ENCODE peak calls at places on chromosome 19, in six cellular contexts. One of them, this sample, is unnamed.

GRCh38 chr19:29855771-29856510 is 44.1 kb downstream of the CCNE1 start:
- DNase-seq in nucleus accumbens: no peak
- DNase-seq in GM23338: no peak
- DNase-seq in brain microvascular endothelial cell: no peak
- DNase-seq in G401: peak; percentile 82
- DNase-seq in fibroblast of mammary gland: no peak
- DNase-seq in this sample: no peak

GRCh38 chr19:49149652-49150105 is 5.5 kb downstream of the HRC start:
- DNase-seq in G401: peak; percentile 82
- DNase-seq in fibroblast of mammary gland: peak; percentile 84
- DNase-seq in brain microvascular endothelial cell: peak; percentile 71
- DNase-seq in GM23338: peak; percentile 93
- DNase-seq in nucleus accumbens: no peak
- DNase-seq in this sample: no peak

GRCh38 chr19:1266818-1267440 is 2.2 kb upstream of the CIRBP start:
- DNase-seq in GM23338: peak; percentile 73
- DNase-seq in brain microvascular endothelial cell: no peak
- DNase-seq in G401: peak; percentile 68
- DNase-seq in nucleus accumbens: no peak
- DNase-seq in fibroblast of mammary gland: no peak
- DNase-seq in this sample: no peak

GRCh38 chr19:9914315-9915207 is 21.8 kb downstream of the OLFM2 start:
- DNase-seq in G401: peak; percentile 61
- DNase-seq in brain microvascular endothelial cell: peak; percentile 72
- DNase-seq in fibroblast of mammary gland: peak; percentile 67
- DNase-seq in GM23338: peak; percentile 92
- DNase-seq in nucleus accumbens: no peak
- DNase-seq in this sample: no peak

GRCh38 chr19:41302624-41303351 is 7.2 kb upstream of the CCDC97 start:
- DNase-seq in fibroblast of mammary gland: no peak
- DNase-seq in GM23338: no peak
- DNase-seq in brain microvascular endothelial cell: no peak
- DNase-seq in G401: no peak
- DNase-seq in nucleus accumbens: no peak
- DNase-seq in this sample: no peak

GRCh38 chr19:16325671-16326400 is 1.2 kb downstream of the KLF2 start:
- DNase-seq in nucleus accumbens: no peak
- DNase-seq in GM23338: peak; percentile 93
- DNase-seq in G401: no peak
- DNase-seq in fibroblast of mammary gland: no peak
- DNase-seq in brain microvascular endothelial cell: no peak
- DNase-seq in this sample: no peak

GRCh38 chr19:34263745-34264237 is 9.4 kb downstream of the GARRE1 start:
- DNase-seq in brain microvascular endothelial cell: no peak
- DNase-seq in GM23338: no peak
- DNase-seq in nucleus accumbens: no peak
- DNase-seq in G401: no peak
- DNase-seq in fibroblast of mammary gland: no peak
- DNase-seq in this sample: no peak

GRCh38 chr19:55116232-55117062 is 990 bp downstream of the PPP1R12C start:
- DNase-seq in fibroblast of mammary gland: peak; percentile 63
- DNase-seq in GM23338: peak; percentile 63
- DNase-seq in brain microvascular endothelial cell: peak; percentile 56
- DNase-seq in G401: peak; percentile 78
- DNase-seq in nucleus accumbens: no peak
- DNase-seq in this sample: no peak

GRCh38 chr19:16861875-16862274 is 26.9 kb upstream of the F2RL3 start:
- DNase-seq in GM23338: no peak
- DNase-seq in nucleus accumbens: no peak
- DNase-seq in G401: peak; percentile 74
- DNase-seq in brain microvascular endothelial cell: no peak
- DNase-seq in fibroblast of mammary gland: no peak
- DNase-seq in this sample: no peak

GRCh38 chr19:49019242-49019932 is 2.5 kb upstream of the LHB start:
- DNase-seq in nucleus accumbens: no peak
- DNase-seq in brain microvascular endothelial cell: peak; percentile 22
- DNase-seq in fibroblast of mammary gland: peak; percentile 31
- DNase-seq in GM23338: peak; percentile 93
- DNase-seq in G401: no peak
- DNase-seq in this sample: peak; percentile 84

GRCh38 chr19:7869910-7870511 is 4.2 kb downstream of the PRR36 start:
- DNase-seq in fibroblast of mammary gland: peak; percentile 21
- DNase-seq in brain microvascular endothelial cell: no peak
- DNase-seq in GM23338: peak; percentile 96
- DNase-seq in G401: peak; percentile 67
- DNase-seq in nucleus accumbens: no peak
- DNase-seq in this sample: peak; percentile 87

GRCh38 chr19:51123381-51124186 is 1.1 kb upstream of the SIGLEC9 start:
- DNase-seq in fibroblast of mammary gland: no peak
- DNase-seq in G401: no peak
- DNase-seq in GM23338: no peak
- DNase-seq in brain microvascular endothelial cell: no peak
- DNase-seq in nucleus accumbens: no peak
- DNase-seq in this sample: no peak

GRCh38 chr19:48754950-48755645 is at the start of gene FGF21:
- DNase-seq in GM23338: peak; percentile 75
- DNase-seq in nucleus accumbens: no peak
- DNase-seq in fibroblast of mammary gland: no peak
- DNase-seq in G401: no peak
- DNase-seq in brain microvascular endothelial cell: no peak
- DNase-seq in this sample: no peak

GRCh38 chr19:17089238-17089637 is 13.7 kb downstream of the MYO9B start:
- DNase-seq in brain microvascular endothelial cell: peak; percentile 55
- DNase-seq in nucleus accumbens: no peak
- DNase-seq in G401: no peak
- DNase-seq in fibroblast of mammary gland: no peak
- DNase-seq in GM23338: no peak
- DNase-seq in this sample: no peak

GRCh38 chr19:35879770-35880317 is 11.5 kb downstream of the APLP1 start:
- DNase-seq in nucleus accumbens: no peak
- DNase-seq in GM23338: peak; percentile 99
- DNase-seq in brain microvascular endothelial cell: peak; percentile 88
- DNase-seq in fibroblast of mammary gland: peak; percentile 89
- DNase-seq in G401: peak; percentile 81
- DNase-seq in this sample: peak; percentile 89

GRCh38 chr19:29029271-29029670 is 183.7 kb downstream of the UQCRFS1 start:
- DNase-seq in nucleus accumbens: no peak
- DNase-seq in G401: no peak
- DNase-seq in GM23338: no peak
- DNase-seq in fibroblast of mammary gland: no peak
- DNase-seq in brain microvascular endothelial cell: no peak
- DNase-seq in this sample: no peak

GRCh38 chr19:38290631-38291147 is 13.4 kb upstream of the C19orf33 start:
- DNase-seq in fibroblast of mammary gland: peak; percentile 94
- DNase-seq in brain microvascular endothelial cell: peak; percentile 90
- DNase-seq in GM23338: no peak
- DNase-seq in G401: peak; percentile 82
- DNase-seq in nucleus accumbens: no peak
- DNase-seq in this sample: peak; percentile 87

GRCh38 chr19:53545271-53546065 is 7.5 kb downstream of the ZNF331 start:
- DNase-seq in brain microvascular endothelial cell: peak; percentile 55
- DNase-seq in GM23338: peak; percentile 17
- DNase-seq in G401: no peak
- DNase-seq in nucleus accumbens: no peak
- DNase-seq in fibroblast of mammary gland: peak; percentile 76
- DNase-seq in this sample: peak; percentile 82

GRCh38 chr19:30407310-30407709 is 35.1 kb downstream of the ZNF536 start:
- DNase-seq in GM23338: no peak
- DNase-seq in fibroblast of mammary gland: no peak
- DNase-seq in nucleus accumbens: no peak
- DNase-seq in G401: no peak
- DNase-seq in brain microvascular endothelial cell: no peak
- DNase-seq in this sample: no peak

GRCh38 chr19:38425810-38426466 is at the start of gene RASGRP4:
- DNase-seq in nucleus accumbens: no peak
- DNase-seq in G401: no peak
- DNase-seq in fibroblast of mammary gland: no peak
- DNase-seq in GM23338: peak; percentile 75
- DNase-seq in brain microvascular endothelial cell: no peak
- DNase-seq in this sample: no peak

GRCh38 chr19:46881092-46881491 is 20.3 kb downstream of the ARHGAP35 start:
- DNase-seq in nucleus accumbens: no peak
- DNase-seq in G401: no peak
- DNase-seq in fibroblast of mammary gland: no peak
- DNase-seq in GM23338: no peak
- DNase-seq in brain microvascular endothelial cell: no peak
- DNase-seq in this sample: no peak

GRCh38 chr19:41175825-41176734 is 16.9 kb upstream of the CYP2S1 start:
- DNase-seq in nucleus accumbens: no peak
- DNase-seq in GM23338: peak; percentile 96
- DNase-seq in fibroblast of mammary gland: peak; percentile 59
- DNase-seq in brain microvascular endothelial cell: peak; percentile 69
- DNase-seq in G401: no peak
- DNase-seq in this sample: peak; percentile 77

GRCh38 chr19:41910992-41911888 is 17.0 kb downstream of the ERFL start:
- DNase-seq in fibroblast of mammary gland: no peak
- DNase-seq in G401: no peak
- DNase-seq in brain microvascular endothelial cell: no peak
- DNase-seq in GM23338: no peak
- DNase-seq in nucleus accumbens: no peak
- DNase-seq in this sample: no peak